ENCODE peak calls at places on chromosomes 11 and 22, in five cellular contexts. One of them, this sample, is unnamed.

GRCh38 chr11:45225277-45225676 is 60.9 kb downstream of the SYT13 start:
- DNase-seq in GM13977: no peak
- DNase-seq in Karpas-422: no peak
- DNase-seq in M059J: no peak
- DNase-seq in neuronal stem cell: no peak
- DNase-seq in this sample: no peak

GRCh38 chr11:100791873-100792272 is 104.8 kb downstream of the ARHGAP42 start:
- DNase-seq in Karpas-422: no peak
- DNase-seq in neuronal stem cell: no peak
- DNase-seq in GM13977: no peak
- DNase-seq in M059J: peak
- DNase-seq in this sample: peak

GRCh38 chr22:24284747-24285203 is 14.1 kb downstream of the SPECC1L start:
- DNase-seq in GM13977: no peak
- DNase-seq in M059J: peak
- DNase-seq in Karpas-422: peak
- DNase-seq in neuronal stem cell: no peak
- DNase-seq in this sample: no peak

GRCh38 chr11:64881476-64881875 is 3.1 kb upstream of the EHD1 start:
- DNase-seq in GM13977: no peak
- DNase-seq in M059J: no peak
- DNase-seq in neuronal stem cell: no peak
- DNase-seq in Karpas-422: no peak
- DNase-seq in this sample: no peak

GRCh38 chr11:26626346-26626745 is 54.3 kb upstream of the MUC15 start:
- DNase-seq in GM13977: no peak
- DNase-seq in M059J: no peak
- DNase-seq in Karpas-422: no peak
- DNase-seq in neuronal stem cell: no peak
- DNase-seq in this sample: no peak

GRCh38 chr11:36512016-36512415 is 1.9 kb upstream of the TRAF6 start:
- DNase-seq in GM13977: no peak
- DNase-seq in neuronal stem cell: no peak
- DNase-seq in M059J: peak
- DNase-seq in Karpas-422: no peak
- DNase-seq in this sample: no peak

GRCh38 chr22:35276019-35276418 is 18.7 kb downstream of the HMGXB4 start:
- DNase-seq in neuronal stem cell: no peak
- DNase-seq in GM13977: no peak
- DNase-seq in M059J: no peak
- DNase-seq in Karpas-422: no peak
- DNase-seq in this sample: no peak

GRCh38 chr11:98561877-98562395 is 458.8 kb upstream of the CNTN5 start:
- DNase-seq in GM13977: no peak
- DNase-seq in Karpas-422: no peak
- DNase-seq in M059J: no peak
- DNase-seq in neuronal stem cell: no peak
- DNase-seq in this sample: no peak

GRCh38 chr11:94938399-94939055 is 34.8 kb downstream of the CWC15 start:
- DNase-seq in GM13977: no peak
- DNase-seq in neuronal stem cell: no peak
- DNase-seq in M059J: peak
- DNase-seq in Karpas-422: no peak
- DNase-seq in this sample: no peak

GRCh38 chr11:59356561-59356960 is 2.1 kb upstream of the OR5AN1 start:
- DNase-seq in M059J: no peak
- DNase-seq in GM13977: no peak
- DNase-seq in neuronal stem cell: no peak
- DNase-seq in Karpas-422: no peak
- DNase-seq in this sample: no peak

GRCh38 chr11:114191893-114192292 is 104.3 kb upstream of the NNMT start:
- DNase-seq in M059J: no peak
- DNase-seq in Karpas-422: no peak
- DNase-seq in neuronal stem cell: no peak
- DNase-seq in GM13977: no peak
- DNase-seq in this sample: no peak

GRCh38 chr22:25027052-25027525 is 74.6 kb downstream of the KIAA1671 start:
- DNase-seq in GM13977: no peak
- DNase-seq in neuronal stem cell: no peak
- DNase-seq in Karpas-422: no peak
- DNase-seq in M059J: no peak
- DNase-seq in this sample: no peak

GRCh38 chr11:101797335-101797734 is 117.5 kb upstream of the CEP126 start:
- DNase-seq in neuronal stem cell: no peak
- DNase-seq in M059J: peak
- DNase-seq in Karpas-422: no peak
- DNase-seq in GM13977: no peak
- DNase-seq in this sample: no peak

GRCh38 chr22:19832476-19833108 is 22.1 kb downstream of the GNB1L start:
- DNase-seq in M059J: no peak
- DNase-seq in GM13977: no peak
- DNase-seq in Karpas-422: no peak
- DNase-seq in neuronal stem cell: no peak
- DNase-seq in this sample: no peak

GRCh38 chr11:33376331-33377099 is 119.3 kb downstream of the HIPK3 start:
- DNase-seq in Karpas-422: peak
- DNase-seq in GM13977: peak
- DNase-seq in M059J: peak
- DNase-seq in neuronal stem cell: peak
- DNase-seq in this sample: no peak

This sample was measured in iPS DF 19.7.